ENCODE peak calls at places on chromosomes 1 and 21, in nine cellular contexts. Z is HFF-Myc; S is stimulated activated CD8-positive, alpha-beta memory T cell treated with anti-CD3 and anti-CD28 coated beads, Interleukin-2, amount 100 ng/mL, for 48 hours; T is KBM-7; F is hypothalamus; A is ovary; Q is left colon; E is activated CD4-positive, alpha-beta T cell treated with anti-CD3 and anti-CD28 coated beads, Interleukin-2, amount 50 U/mL, for 24 hours; L is foreskin fibroblast. O is an unnamed sample.

GRCh38 chr1:3785045-3785444 is 11.3 kb downstream of the LRRC47 start:
- DNase-seq in Z (no peak), S (no peak), T (no peak), F (no peak), A (peak; percentile 74), Q (peak; percentile 75), E (no peak), L (no peak), O (no peak)

GRCh38 chr1:47587891-47588582 is 150.2 kb downstream of the FOXD2 start:
- DNase-seq in Z (no peak), S (no peak), T (no peak), F (no peak), A (no peak), Q (no peak), E (no peak), L (no peak), O (no peak)

GRCh38 chr1:201334325-201335173 is 42.9 kb downstream of the TNNT2 start:
- DNase-seq in Z (no peak), S (no peak), T (no peak), F (no peak), A (no peak), Q (no peak), E (no peak), L (no peak), O (no peak)

GRCh38 chr1:235093685-235094592 is 34.7 kb downstream of the TOMM20 start:
- DNase-seq in Z (no peak), S (peak; percentile 81), T (peak; percentile 89), F (peak; percentile 29), A (peak; percentile 86), Q (peak; percentile 87), E (peak; percentile 75), L (no peak), O (no peak)

GRCh38 chr1:41800237-41800902 is 118.4 kb downstream of the HIVEP3 start:
- DNase-seq in Z (no peak), S (no peak), T (no peak), F (no peak), A (no peak), Q (no peak), E (no peak), L (no peak), O (no peak)

GRCh38 chr1:8115769-8116167 is 89.7 kb upstream of the ERRFI1 start:
- DNase-seq in Z (no peak), S (no peak), T (no peak), F (no peak), A (no peak), Q (no peak), E (no peak), L (no peak), O (no peak)

GRCh38 chr1:11906870-11907269 is 19.4 kb downstream of the KIAA2013 start:
- DNase-seq in Z (no peak), S (no peak), T (no peak), F (no peak), A (peak; percentile 58), Q (no peak), E (no peak), L (no peak), O (no peak)

GRCh38 chr1:171081220-171081993 is 9.3 kb upstream of the FMO3 start:
- DNase-seq in Z (peak; percentile 61), S (no peak), T (peak; percentile 20), F (no peak), A (no peak), Q (no peak), E (no peak), L (peak; percentile 35), O (peak; percentile 45)

GRCh38 chr21:33374874-33375644 is 28.2 kb upstream of the IFNGR2 start:
- DNase-seq in Z (no peak), S (no peak), T (no peak), F (no peak), A (no peak), Q (no peak), E (no peak), L (no peak), O (no peak)

GRCh38 chr1:185050823-185051451 is 5.6 kb downstream of the RNF2 start:
- DNase-seq in Z (no peak), S (no peak), T (peak; percentile 50), F (no peak), A (no peak), Q (no peak), E (no peak), L (no peak), O (peak; percentile 30)

GRCh38 chr1:17551755-17552234 is 12.3 kb downstream of the ARHGEF10L start:
- DNase-seq in Z (no peak), S (no peak), T (no peak), F (no peak), A (no peak), Q (no peak), E (no peak), L (peak; percentile 83), O (no peak)

GRCh38 chr1:235533476-235534168 is 29.4 kb upstream of the B3GALNT2 start:
- DNase-seq in Z (no peak), S (no peak), T (no peak), F (no peak), A (no peak), Q (no peak), E (no peak), L (no peak), O (no peak)

GRCh38 chr1:224052767-224053166 is 61.1 kb upstream of the FBXO28 start:
- DNase-seq in Z (no peak), S (no peak), T (no peak), F (no peak), A (no peak), Q (no peak), E (no peak), L (peak; percentile 82), O (no peak)

GRCh38 chr1:117324357-117324756 is 42.9 kb upstream of the MAN1A2 start:
- DNase-seq in Z (no peak), S (no peak), T (no peak), F (no peak), A (no peak), Q (no peak), E (no peak), L (no peak), O (no peak)

GRCh38 chr1:205301220-205301821 is 20.2 kb downstream of the NUAK2 start:
- DNase-seq in Z (peak; percentile 73), S (no peak), T (no peak), F (no peak), A (peak; percentile 83), Q (peak; percentile 53), E (no peak), L (peak; percentile 86), O (no peak)

GRCh38 chr21:35303085-35303484 is 254.0 kb upstream of the RUNX1 start:
- DNase-seq in Z (peak; percentile 75), S (no peak), T (no peak), F (no peak), A (no peak), Q (no peak), E (no peak), L (peak; percentile 90), O (no peak)

GRCh38 chr1:238960071-238960470 is 426.3 kb upstream of the CHRM3 start:
- DNase-seq in Z (no peak), S (no peak), T (no peak), F (no peak), A (no peak), Q (no peak), E (no peak), L (no peak), O (no peak)

GRCh38 chr1:67677925-67678324 is 7.1 kb upstream of the GADD45A start:
- DNase-seq in Z (no peak), S (no peak), T (no peak), F (no peak), A (no peak), Q (no peak), E (no peak), L (no peak), O (no peak)

GRCh38 chr1:41850029-41850428 is 68.7 kb downstream of the HIVEP3 start:
- DNase-seq in Z (no peak), S (no peak), T (no peak), F (no peak), A (no peak), Q (no peak), E (peak; percentile 22), L (no peak), O (no peak)

GRCh38 chr1:115672224-115673009 is 30.6 kb downstream of the VANGL1 start:
- DNase-seq in Z (no peak), S (no peak), T (no peak), F (no peak), A (no peak), Q (no peak), E (no peak), L (no peak), O (no peak)

GRCh38 chr1:210222288-210223006 is 10.1 kb upstream of the SERTAD4 start:
- DNase-seq in Z (no peak), S (no peak), T (no peak), F (no peak), A (no peak), Q (peak; percentile 50), E (no peak), L (no peak), O (no peak)

GRCh38 chr1:244835276-244836134 is at the start of gene COX20:
- DNase-seq in Z (peak; percentile 81), S (peak; percentile 83), T (peak; percentile 93), F (peak; percentile 86), A (peak; percentile 95), Q (peak; percentile 94), E (peak; percentile 83), L (peak; percentile 93), O (peak; percentile 60)

GRCh38 chr1:224607220-224608148 is 8.6 kb upstream of the CNIH3 start:
- DNase-seq in Z (no peak), S (no peak), T (no peak), F (no peak), A (no peak), Q (no peak), E (no peak), L (no peak), O (no peak)

GRCh38 chr1:93347319-93347899 is 1.7 kb downstream of the DR1 start:
- DNase-seq in Z (no peak), S (no peak), T (no peak), F (no peak), A (no peak), Q (no peak), E (no peak), L (no peak), O (no peak)

GRCh38 chr1:3366181-3367051 is 88.0 kb upstream of the ARHGEF16 start:
- DNase-seq in Z (no peak), S (no peak), T (no peak), F (no peak), A (peak; percentile 53), Q (no peak), E (no peak), L (peak; percentile 26), O (no peak)

GRCh38 chr1:7667625-7668218 is 103.4 kb upstream of the VAMP3 start:
- DNase-seq in Z (peak; percentile 26), S (peak; percentile 79), T (peak; percentile 84), F (peak; percentile 75), A (peak; percentile 94), Q (peak; percentile 89), E (peak; percentile 81), L (peak; percentile 67), O (peak; percentile 26)

GRCh38 chr21:44478801-44479167 is 23.5 kb downstream of the LRRC3 start:
- DNase-seq in Z (no peak), S (no peak), T (no peak), F (no peak), A (no peak), Q (no peak), E (no peak), L (no peak), O (no peak)

GRCh38 chr1:2189459-2190425 is 4.8 kb downstream of the FAAP20 start:
- DNase-seq in Z (no peak), S (peak; percentile 84), T (no peak), F (peak; percentile 93), A (peak; percentile 96), Q (peak; percentile 94), E (peak; percentile 83), L (peak; percentile 89), O (no peak)

O was measured in SK-N-MC.